ENCODE peak calls at places on chromosomes 3 and 15, in six cellular contexts. One of them, this sample, is unnamed.
A peak's percentile ranks its signal among the peaks of the same experiment; 100 is the strongest.

GRCh38 chr3:43296565-43296964 is 10.2 kb downstream of the SNRK start:
- DNase-seq in NCI-H1694 treated with DMSO at 0.1 percent for 48 hours: no peak
- DNase-seq in A172: no peak
- DNase-seq in NCI-H2171: no peak
- DNase-seq in transverse colon: peak; percentile 46
- DNase-seq in choroid plexus epithelial cell: peak; percentile 64
- DNase-seq in this sample: no peak

GRCh38 chr3:106814231-106814630 is 563.0 kb upstream of the CCDC54 start:
- DNase-seq in NCI-H1694 treated with DMSO at 0.1 percent for 48 hours: peak; percentile 89
- DNase-seq in A172: no peak
- DNase-seq in NCI-H2171: no peak
- DNase-seq in transverse colon: no peak
- DNase-seq in choroid plexus epithelial cell: no peak
- DNase-seq in this sample: no peak

GRCh38 chr3:185216587-185216918 is 37.3 kb downstream of the EHHADH start:
- DNase-seq in NCI-H1694 treated with DMSO at 0.1 percent for 48 hours: no peak
- DNase-seq in A172: peak; percentile 12
- DNase-seq in NCI-H2171: no peak
- DNase-seq in transverse colon: no peak
- DNase-seq in choroid plexus epithelial cell: peak; percentile 19
- DNase-seq in this sample: no peak

GRCh38 chr3:123344175-123344908 is 104.5 kb downstream of the ADCY5 start:
- DNase-seq in NCI-H1694 treated with DMSO at 0.1 percent for 48 hours: no peak
- DNase-seq in A172: peak; percentile 73
- DNase-seq in NCI-H2171: no peak
- DNase-seq in transverse colon: no peak
- DNase-seq in choroid plexus epithelial cell: peak; percentile 87
- DNase-seq in this sample: no peak

GRCh38 chr3:33886015-33886414 is 87.6 kb downstream of the PDCD6IP start:
- DNase-seq in NCI-H1694 treated with DMSO at 0.1 percent for 48 hours: no peak
- DNase-seq in A172: peak; percentile 7
- DNase-seq in NCI-H2171: no peak
- DNase-seq in transverse colon: no peak
- DNase-seq in choroid plexus epithelial cell: peak; percentile 74
- DNase-seq in this sample: no peak

GRCh38 chr3:126490619-126491018 is 14.9 kb upstream of the ZXDC start:
- DNase-seq in NCI-H1694 treated with DMSO at 0.1 percent for 48 hours: no peak
- DNase-seq in A172: no peak
- DNase-seq in NCI-H2171: peak; percentile 18
- DNase-seq in transverse colon: no peak
- DNase-seq in choroid plexus epithelial cell: no peak
- DNase-seq in this sample: peak; percentile 55

GRCh38 chr3:157107644-157108133 is 52.3 kb downstream of the CCNL1 start:
- DNase-seq in NCI-H1694 treated with DMSO at 0.1 percent for 48 hours: no peak
- DNase-seq in A172: no peak
- DNase-seq in NCI-H2171: no peak
- DNase-seq in transverse colon: no peak
- DNase-seq in choroid plexus epithelial cell: no peak
- DNase-seq in this sample: no peak

GRCh38 chr3:136750922-136751258 is 1.3 kb downstream of the STAG1 start:
- DNase-seq in NCI-H1694 treated with DMSO at 0.1 percent for 48 hours: no peak
- DNase-seq in A172: peak; percentile 25
- DNase-seq in NCI-H2171: no peak
- DNase-seq in transverse colon: no peak
- DNase-seq in choroid plexus epithelial cell: peak; percentile 77
- DNase-seq in this sample: no peak

GRCh38 chr3:108818404-108818803 is 4.2 kb upstream of the TRAT1 start:
- DNase-seq in NCI-H1694 treated with DMSO at 0.1 percent for 48 hours: no peak
- DNase-seq in A172: peak; percentile 34
- DNase-seq in NCI-H2171: no peak
- DNase-seq in transverse colon: peak; percentile 47
- DNase-seq in choroid plexus epithelial cell: peak; percentile 30
- DNase-seq in this sample: no peak

GRCh38 chr15:83066034-83066760 is 855 bp downstream of the BTBD1 start:
- DNase-seq in NCI-H1694 treated with DMSO at 0.1 percent for 48 hours: no peak
- DNase-seq in A172: no peak
- DNase-seq in NCI-H2171: no peak
- DNase-seq in transverse colon: peak; percentile 11
- DNase-seq in choroid plexus epithelial cell: peak; percentile 13
- DNase-seq in this sample: no peak

GRCh38 chr15:24772709-24773373 is 97.3 kb downstream of the NPAP1 start:
- DNase-seq in NCI-H1694 treated with DMSO at 0.1 percent for 48 hours: peak; percentile 20
- DNase-seq in A172: no peak
- DNase-seq in NCI-H2171: peak; percentile 90
- DNase-seq in transverse colon: peak; percentile 39
- DNase-seq in choroid plexus epithelial cell: peak; percentile 82
- DNase-seq in this sample: no peak

GRCh38 chr3:9402410-9403228 is 5.2 kb downstream of the SETD5 start:
- DNase-seq in NCI-H1694 treated with DMSO at 0.1 percent for 48 hours: no peak
- DNase-seq in A172: no peak
- DNase-seq in NCI-H2171: no peak
- DNase-seq in transverse colon: peak; percentile 74
- DNase-seq in choroid plexus epithelial cell: peak; percentile 69
- DNase-seq in this sample: peak; percentile 77

GRCh38 chr3:159945930-159946329 is 42.7 kb upstream of the IL12A start:
- DNase-seq in NCI-H1694 treated with DMSO at 0.1 percent for 48 hours: no peak
- DNase-seq in A172: no peak
- DNase-seq in NCI-H2171: no peak
- DNase-seq in transverse colon: no peak
- DNase-seq in choroid plexus epithelial cell: no peak
- DNase-seq in this sample: no peak

GRCh38 chr3:133277813-133278212 is 122.0 kb upstream of the BFSP2 start:
- DNase-seq in NCI-H1694 treated with DMSO at 0.1 percent for 48 hours: no peak
- DNase-seq in A172: no peak
- DNase-seq in NCI-H2171: no peak
- DNase-seq in transverse colon: no peak
- DNase-seq in choroid plexus epithelial cell: peak; percentile 29
- DNase-seq in this sample: no peak

GRCh38 chr3:108089544-108089943 is 1.3 kb downstream of the CD47 start:
- DNase-seq in NCI-H1694 treated with DMSO at 0.1 percent for 48 hours: no peak
- DNase-seq in A172: no peak
- DNase-seq in NCI-H2171: no peak
- DNase-seq in transverse colon: no peak
- DNase-seq in choroid plexus epithelial cell: no peak
- DNase-seq in this sample: no peak

GRCh38 chr15:68311859-68312557 is 34.5 kb downstream of the FEM1B start:
- DNase-seq in NCI-H1694 treated with DMSO at 0.1 percent for 48 hours: no peak
- DNase-seq in A172: no peak
- DNase-seq in NCI-H2171: no peak
- DNase-seq in transverse colon: no peak
- DNase-seq in choroid plexus epithelial cell: peak; percentile 8
- DNase-seq in this sample: no peak

GRCh38 chr15:90064931-90065681 is 37.2 kb downstream of the IDH2 start:
- DNase-seq in NCI-H1694 treated with DMSO at 0.1 percent for 48 hours: no peak
- DNase-seq in A172: no peak
- DNase-seq in NCI-H2171: no peak
- DNase-seq in transverse colon: no peak
- DNase-seq in choroid plexus epithelial cell: no peak
- DNase-seq in this sample: no peak

GRCh38 chr3:37668431-37668830 is 193.2 kb upstream of the CTDSPL start:
- DNase-seq in NCI-H1694 treated with DMSO at 0.1 percent for 48 hours: no peak
- DNase-seq in A172: no peak
- DNase-seq in NCI-H2171: no peak
- DNase-seq in transverse colon: no peak
- DNase-seq in choroid plexus epithelial cell: no peak
- DNase-seq in this sample: no peak

GRCh38 chr3:187873843-187874242 is 128.6 kb upstream of the BCL6 start:
- DNase-seq in NCI-H1694 treated with DMSO at 0.1 percent for 48 hours: no peak
- DNase-seq in A172: no peak
- DNase-seq in NCI-H2171: no peak
- DNase-seq in transverse colon: no peak
- DNase-seq in choroid plexus epithelial cell: no peak
- DNase-seq in this sample: no peak

GRCh38 chr3:174229916-174230315 is 629.2 kb upstream of the NAALADL2 start:
- DNase-seq in NCI-H1694 treated with DMSO at 0.1 percent for 48 hours: no peak
- DNase-seq in A172: no peak
- DNase-seq in NCI-H2171: no peak
- DNase-seq in transverse colon: no peak
- DNase-seq in choroid plexus epithelial cell: peak; percentile 12
- DNase-seq in this sample: no peak

GRCh38 chr15:80773122-80773551 is 6.0 kb upstream of the CEMIP start:
- DNase-seq in NCI-H1694 treated with DMSO at 0.1 percent for 48 hours: no peak
- DNase-seq in A172: no peak
- DNase-seq in NCI-H2171: peak; percentile 3
- DNase-seq in transverse colon: no peak
- DNase-seq in choroid plexus epithelial cell: peak; percentile 98
- DNase-seq in this sample: no peak

GRCh38 chr15:101068961-101069734 is 150.0 kb downstream of the LRRK1 start:
- DNase-seq in NCI-H1694 treated with DMSO at 0.1 percent for 48 hours: no peak
- DNase-seq in A172: no peak
- DNase-seq in NCI-H2171: no peak
- DNase-seq in transverse colon: no peak
- DNase-seq in choroid plexus epithelial cell: peak; percentile 74
- DNase-seq in this sample: no peak

GRCh38 chr3:186519021-186519658 is 25.0 kb downstream of the CRYGS start:
- DNase-seq in NCI-H1694 treated with DMSO at 0.1 percent for 48 hours: no peak
- DNase-seq in A172: no peak
- DNase-seq in NCI-H2171: no peak
- DNase-seq in transverse colon: no peak
- DNase-seq in choroid plexus epithelial cell: no peak
- DNase-seq in this sample: no peak

GRCh38 chr15:42367041-42367440 is 7.7 kb downstream of the CAPN3 start:
- DNase-seq in NCI-H1694 treated with DMSO at 0.1 percent for 48 hours: no peak
- DNase-seq in A172: no peak
- DNase-seq in NCI-H2171: no peak
- DNase-seq in transverse colon: no peak
- DNase-seq in choroid plexus epithelial cell: peak; percentile 21
- DNase-seq in this sample: no peak

GRCh38 chr3:110995461-110996226 is 76.0 kb upstream of the NECTIN3 start:
- DNase-seq in NCI-H1694 treated with DMSO at 0.1 percent for 48 hours: no peak
- DNase-seq in A172: peak; percentile 28
- DNase-seq in NCI-H2171: no peak
- DNase-seq in transverse colon: no peak
- DNase-seq in choroid plexus epithelial cell: peak; percentile 53
- DNase-seq in this sample: no peak

GRCh38 chr3:188171682-188172467 is 17.9 kb downstream of the LPP start:
- DNase-seq in NCI-H1694 treated with DMSO at 0.1 percent for 48 hours: no peak
- DNase-seq in A172: no peak
- DNase-seq in NCI-H2171: no peak
- DNase-seq in transverse colon: no peak
- DNase-seq in choroid plexus epithelial cell: no peak
- DNase-seq in this sample: no peak

GRCh38 chr3:190265795-190266194 is 56.5 kb downstream of the CLDN1 start:
- DNase-seq in NCI-H1694 treated with DMSO at 0.1 percent for 48 hours: no peak
- DNase-seq in A172: peak; percentile 49
- DNase-seq in NCI-H2171: no peak
- DNase-seq in transverse colon: peak; percentile 50
- DNase-seq in choroid plexus epithelial cell: peak; percentile 90
- DNase-seq in this sample: no peak

GRCh38 chr15:80156176-80156720 is 3.4 kb downstream of the FAH start:
- DNase-seq in NCI-H1694 treated with DMSO at 0.1 percent for 48 hours: no peak
- DNase-seq in A172: no peak
- DNase-seq in NCI-H2171: no peak
- DNase-seq in transverse colon: no peak
- DNase-seq in choroid plexus epithelial cell: no peak
- DNase-seq in this sample: no peak

GRCh38 chr15:31379042-31379441 is 52.4 kb downstream of the KLF13 start:
- DNase-seq in NCI-H1694 treated with DMSO at 0.1 percent for 48 hours: peak; percentile 46
- DNase-seq in A172: no peak
- DNase-seq in NCI-H2171: peak; percentile 59
- DNase-seq in transverse colon: no peak
- DNase-seq in choroid plexus epithelial cell: no peak
- DNase-seq in this sample: no peak

GRCh38 chr3:153052096-153052460 is 109.9 kb upstream of the RAP2B start:
- DNase-seq in NCI-H1694 treated with DMSO at 0.1 percent for 48 hours: no peak
- DNase-seq in A172: peak; percentile 93
- DNase-seq in NCI-H2171: no peak
- DNase-seq in transverse colon: peak; percentile 27
- DNase-seq in choroid plexus epithelial cell: peak; percentile 92
- DNase-seq in this sample: no peak

GRCh38 chr15:74185949-74186348 is 12.4 kb downstream of the ISLR start:
- DNase-seq in NCI-H1694 treated with DMSO at 0.1 percent for 48 hours: no peak
- DNase-seq in A172: no peak
- DNase-seq in NCI-H2171: no peak
- DNase-seq in transverse colon: no peak
- DNase-seq in choroid plexus epithelial cell: no peak
- DNase-seq in this sample: no peak

GRCh38 chr3:134357914-134358811 is 16.1 kb downstream of the AMOTL2 start:
- DNase-seq in NCI-H1694 treated with DMSO at 0.1 percent for 48 hours: no peak
- DNase-seq in A172: peak; percentile 98
- DNase-seq in NCI-H2171: peak; percentile 47
- DNase-seq in transverse colon: no peak
- DNase-seq in choroid plexus epithelial cell: peak; percentile 98
- DNase-seq in this sample: peak; percentile 78

GRCh38 chr15:93288718-93289117 is 199.7 kb upstream of the RGMA start:
- DNase-seq in NCI-H1694 treated with DMSO at 0.1 percent for 48 hours: no peak
- DNase-seq in A172: no peak
- DNase-seq in NCI-H2171: no peak
- DNase-seq in transverse colon: no peak
- DNase-seq in choroid plexus epithelial cell: no peak
- DNase-seq in this sample: no peak

GRCh38 chr3:149860881-149861280 is 47.9 kb downstream of the RNF13 start:
- DNase-seq in NCI-H1694 treated with DMSO at 0.1 percent for 48 hours: no peak
- DNase-seq in A172: no peak
- DNase-seq in NCI-H2171: no peak
- DNase-seq in transverse colon: no peak
- DNase-seq in choroid plexus epithelial cell: no peak
- DNase-seq in this sample: no peak

GRCh38 chr15:71472699-71473098 is 337.7 kb upstream of the NR2E3 start:
- DNase-seq in NCI-H1694 treated with DMSO at 0.1 percent for 48 hours: no peak
- DNase-seq in A172: no peak
- DNase-seq in NCI-H2171: no peak
- DNase-seq in transverse colon: no peak
- DNase-seq in choroid plexus epithelial cell: no peak
- DNase-seq in this sample: no peak

GRCh38 chr3:151171145-151171544 is 31.9 kb downstream of the GPR171 start:
- DNase-seq in NCI-H1694 treated with DMSO at 0.1 percent for 48 hours: no peak
- DNase-seq in A172: peak; percentile 21
- DNase-seq in NCI-H2171: no peak
- DNase-seq in transverse colon: peak; percentile 39
- DNase-seq in choroid plexus epithelial cell: peak; percentile 16
- DNase-seq in this sample: no peak

GRCh38 chr3:179450901-179451334 is 352 bp downstream of the GNB4 start:
- DNase-seq in NCI-H1694 treated with DMSO at 0.1 percent for 48 hours: no peak
- DNase-seq in A172: peak; percentile 36
- DNase-seq in NCI-H2171: peak; percentile 5
- DNase-seq in transverse colon: peak; percentile 9
- DNase-seq in choroid plexus epithelial cell: peak; percentile 40
- DNase-seq in this sample: no peak

GRCh38 chr3:157063926-157064325 is 96.0 kb downstream of the CCNL1 start:
- DNase-seq in NCI-H1694 treated with DMSO at 0.1 percent for 48 hours: peak; percentile 95
- DNase-seq in A172: no peak
- DNase-seq in NCI-H2171: peak; percentile 57
- DNase-seq in transverse colon: no peak
- DNase-seq in choroid plexus epithelial cell: peak; percentile 53
- DNase-seq in this sample: no peak

GRCh38 chr3:51937014-51937413 is 4.7 kb downstream of the RRP9 start:
- DNase-seq in NCI-H1694 treated with DMSO at 0.1 percent for 48 hours: no peak
- DNase-seq in A172: peak; percentile 59
- DNase-seq in NCI-H2171: no peak
- DNase-seq in transverse colon: no peak
- DNase-seq in choroid plexus epithelial cell: no peak
- DNase-seq in this sample: no peak

This sample was measured in HuH-7.5.